ENCODE peak calls at places on chromosome 7, in five cellular contexts. Z is NCI-H1092, P is activated T-cell treated with anti-CD3 and anti-CD28 coated beads for 1 hour, W is retina, E is uterus. R is an unnamed sample.

GRCh38 chr7:66522518-66522917 is 106.2 kb upstream of the KCTD7 start:
- DNase-seq in Z (no peak), W (no peak), E (no peak), P (no peak), R (peak; percentile 7)

GRCh38 chr7:4714767-4715384 is 32.8 kb downstream of the FOXK1 start:
- DNase-seq in Z (no peak), P (no peak), E (no peak), W (no peak), R (no peak)

GRCh38 chr7:102416406-102416805 is 17.0 kb upstream of the ORAI2 start:
- DNase-seq in E (no peak), W (no peak), Z (no peak), P (no peak), R (no peak)

GRCh38 chr7:108770981-108771728 is 201.5 kb downstream of the DNAJB9 start:
- DNase-seq in E (no peak), P (no peak), Z (no peak), W (peak; percentile 4), R (no peak)

GRCh38 chr7:1197997-1198632 is 34.6 kb upstream of the UNCX start:
- DNase-seq in P (no peak), W (no peak), Z (no peak), E (no peak), R (no peak)

GRCh38 chr7:94414481-94414880 is 19.8 kb downstream of the COL1A2 start:
- DNase-seq in P (no peak), Z (peak; percentile 69), E (no peak), W (no peak), R (no peak)

GRCh38 chr7:74193913-74194312 is 15.9 kb upstream of the LAT2 start:
- DNase-seq in Z (no peak), P (no peak), W (no peak), E (no peak), R (no peak)

GRCh38 chr7:47255007-47255406 is 326.9 kb downstream of the TNS3 start:
- DNase-seq in Z (no peak), E (no peak), P (no peak), W (no peak), R (no peak)

GRCh38 chr7:125573131-125573530 is 643.5 kb upstream of the POT1 start:
- DNase-seq in E (no peak), W (no peak), Z (no peak), P (no peak), R (no peak)

GRCh38 chr7:26356266-26356665 is 64.6 kb downstream of the SNX10 start:
- DNase-seq in Z (no peak), P (no peak), W (no peak), E (no peak), R (no peak)

GRCh38 chr7:106480161-106480579 is 180.8 kb downstream of the CCDC71L start:
- DNase-seq in E (no peak), Z (no peak), P (no peak), W (no peak), R (no peak)

GRCh38 chr7:116113310-116113709 is 82.7 kb upstream of the TFEC start:
- DNase-seq in E (no peak), W (no peak), P (no peak), Z (no peak), R (no peak)

GRCh38 chr7:100685631-100686145 is 8.4 kb downstream of the GIGYF1 start:
- DNase-seq in P (no peak), W (no peak), E (no peak), Z (no peak), R (no peak)

GRCh38 chr7:156780724-156781455 is 112.1 kb downstream of the LMBR1 start:
- DNase-seq in P (no peak), Z (no peak), E (no peak), W (no peak), R (no peak)

GRCh38 chr7:66920769-66921395 is at the start of gene TMEM248:
- DNase-seq in W (peak; percentile 96), P (peak; percentile 85), E (peak; percentile 83), Z (peak; percentile 79), R (peak; percentile 80)

GRCh38 chr7:85602196-85602595 is 415.3 kb upstream of the SEMA3D start:
- DNase-seq in Z (peak; percentile 22), E (no peak), W (no peak), P (no peak), R (no peak)

GRCh38 chr7:41292457-41292856 is 410.4 kb downstream of the INHBA start:
- DNase-seq in P (no peak), Z (no peak), W (no peak), E (no peak), R (no peak)

GRCh38 chr7:143974457-143974856 is 19.8 kb downstream of the OR2F1 start:
- DNase-seq in W (no peak), Z (no peak), P (no peak), E (no peak), R (no peak)

GRCh38 chr7:100830396-100830795 is 3.1 kb upstream of the EPHB4 start:
- DNase-seq in Z (no peak), P (no peak), W (no peak), E (no peak), R (no peak)

GRCh38 chr7:3292694-3293093 is 8.4 kb upstream of the SDK1 start:
- DNase-seq in W (no peak), E (no peak), Z (no peak), P (no peak), R (no peak)

GRCh38 chr7:6252748-6253147 is 19.7 kb downstream of the CYTH3 start:
- DNase-seq in W (no peak), Z (no peak), E (no peak), P (no peak), R (no peak)

GRCh38 chr7:157614457-157615020 is 277.7 kb downstream of the DNAJB6 start:
- DNase-seq in E (no peak), Z (no peak), P (no peak), W (no peak), R (no peak)

R was measured in NCI-H345.